ENCODE peak calls at places on chromosome 2, in ten cellular contexts. S, N, P, O, X, I, D, H, L and C are unnamed samples.

GRCh38 chr2:15765686-15766302 is 174.1 kb downstream of the DDX1 start:
- DNase-seq in S (no peak), N (no peak), P (no peak), O (no peak), X (no peak), I (no peak), D (no peak), H (no peak), L (no peak), C (no peak)

GRCh38 chr2:197613509-197613987 is 61.8 kb downstream of the RFTN2 start:
- DNase-seq in S (no peak), N (no peak), P (no peak), O (no peak), X (no peak), I (no peak), D (no peak), H (peak), L (no peak), C (no peak)

GRCh38 chr2:96608459-96609455 is 29.4 kb downstream of the KANSL3 start:
- DNase-seq in S (no peak), N (no peak), P (no peak), O (no peak), X (no peak), I (no peak), D (no peak), H (peak), L (no peak), C (no peak)

GRCh38 chr2:47422560-47422959 is 19.6 kb downstream of the MSH2 start:
- DNase-seq in S (peak), N (no peak), P (no peak), O (no peak), X (no peak), I (no peak), D (no peak), H (peak), L (no peak), C (no peak)

GRCh38 chr2:109369671-109370191 is 240.7 kb downstream of the SH3RF3 start:
- DNase-seq in S (no peak), N (no peak), P (no peak), O (no peak), X (peak), I (no peak), D (no peak), H (no peak), L (no peak), C (no peak)

GRCh38 chr2:216023055-216023648 is 9.8 kb upstream of the MREG start:
- DNase-seq in S (peak), N (peak), P (no peak), O (no peak), X (no peak), I (peak), D (no peak), H (peak), L (no peak), C (peak)

GRCh38 chr2:194301946-194302345 is 1355.1 kb upstream of the SLC39A10 start:
- DNase-seq in S (no peak), N (no peak), P (no peak), O (no peak), X (no peak), I (no peak), D (no peak), H (no peak), L (no peak), C (no peak)

GRCh38 chr2:20625491-20625919 is 25.4 kb downstream of the HS1BP3 start:
- DNase-seq in S (no peak), N (no peak), P (peak), O (no peak), X (no peak), I (no peak), D (no peak), H (no peak), L (no peak), C (no peak)

GRCh38 chr2:203787954-203788353 is 79.6 kb upstream of the CTLA4 start:
- DNase-seq in S (no peak), N (no peak), P (no peak), O (no peak), X (no peak), I (no peak), D (no peak), H (no peak), L (no peak), C (no peak)